ENCODE peak calls at places on chromosome 6, in six cellular contexts. C, N, Z, J, U and Y are unnamed samples.

GRCh38 chr6:116059713-116060571 is 749 bp downstream of the FRK start:
- DNase-seq in N (peak; percentile 38), U (peak; percentile 33), Z (peak; percentile 44), J (no peak), C (no peak), Y (peak; percentile 24)

GRCh38 chr6:70108230-70108629 is 194.7 kb downstream of the COL9A1 start:
- DNase-seq in U (no peak), Z (no peak), C (peak; percentile 57), J (no peak), N (peak; percentile 49), Y (peak; percentile 63)

GRCh38 chr6:33981861-33982260 is 164.0 kb downstream of the GRM4 start:
- DNase-seq in J (no peak), N (no peak), U (no peak), Z (no peak), C (no peak), Y (no peak)

GRCh38 chr6:125558451-125558850 is 191.0 kb upstream of the HEY2 start:
- DNase-seq in N (no peak), Z (no peak), J (no peak), U (no peak), C (no peak), Y (no peak)

GRCh38 chr6:90083891-90084290 is 189.6 kb downstream of the GJA10 start:
- DNase-seq in J (no peak), N (no peak), U (no peak), Z (no peak), C (no peak), Y (no peak)

GRCh38 chr6:117352466-117353081 is 73.2 kb downstream of the ROS1 start:
- DNase-seq in Z (no peak), N (peak; percentile 37), J (no peak), C (peak; percentile 53), U (no peak), Y (peak; percentile 39)

GRCh38 chr6:82072771-82073170 is 174.8 kb downstream of the IBTK start:
- DNase-seq in N (no peak), C (no peak), J (no peak), U (no peak), Z (peak; percentile 76), Y (peak; percentile 22)

GRCh38 chr6:166502453-166502852 is 84.0 kb downstream of the RAMACL start:
- DNase-seq in Z (no peak), C (no peak), N (no peak), U (peak; percentile 77), J (no peak), Y (no peak)

GRCh38 chr6:131368077-131368911 is 204.7 kb upstream of the ARG1 start:
- DNase-seq in N (peak; percentile 28), U (peak; percentile 42), C (no peak), J (peak; percentile 43), Z (no peak), Y (peak; percentile 72)

GRCh38 chr6:169101036-169101805 is 152.4 kb downstream of the THBS2 start:
- DNase-seq in C (no peak), J (no peak), N (no peak), U (no peak), Z (no peak), Y (no peak)

GRCh38 chr6:30447237-30447636 is 42.1 kb upstream of the HLA-E start:
- DNase-seq in C (peak; percentile 92), U (no peak), Z (no peak), J (no peak), N (peak; percentile 13), Y (no peak)

GRCh38 chr6:30922447-30922852 is 8.4 kb downstream of the VARS2 start:
- DNase-seq in Z (no peak), C (no peak), N (no peak), U (no peak), J (no peak), Y (no peak)

GRCh38 chr6:12369781-12370262 is 79.7 kb downstream of the EDN1 start:
- DNase-seq in C (no peak), N (peak; percentile 44), U (no peak), J (no peak), Z (no peak), Y (no peak)
- TF ChIP-seq CTCF in C (no peak), N (no peak), U (no peak), J (no peak), Z (no peak), Y (no peak)

DNA sequence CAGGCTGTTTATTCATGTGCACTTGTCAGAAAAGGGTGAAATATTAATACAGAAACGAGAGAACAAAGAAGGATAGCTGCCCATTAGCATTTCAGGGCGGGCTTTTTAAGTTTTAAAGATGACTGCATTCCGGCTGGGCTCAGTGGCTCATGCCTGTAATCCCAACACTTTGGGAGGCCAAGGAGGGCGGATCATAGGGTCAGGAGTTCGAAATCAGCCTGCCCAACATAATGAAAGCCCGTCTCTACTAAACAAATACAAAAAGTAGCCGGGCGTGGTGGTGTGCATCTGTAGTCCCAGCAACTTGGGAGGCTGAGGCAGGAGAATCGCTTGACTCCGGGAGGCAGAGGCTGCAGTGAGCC is 130.5 kb downstream of the HFE start:
- DNase-seq in Z (no peak), C (peak; percentile 70), U (no peak), N (no peak), J (no peak), Y (peak; percentile 23)
- H3K4me3 ChIP-seq in Z (peak overlapping the region; percentile 79), C (peak overlapping the region; percentile 77), U (peak overlapping the region; percentile 49), N (peak overlapping the region; percentile 35), J (peak overlapping the region; percentile 83), Y (peak overlapping the region; percentile 74)

GRCh38 chr6:157281570-157281969 is 41.7 kb downstream of the TMEM242 start:
- DNase-seq in J (no peak), C (peak; percentile 34), N (no peak), Z (no peak), U (no peak), Y (no peak)
- TF ChIP-seq CTCF in J (no peak), C (peak; percentile 30), N (no peak), Z (no peak), U (no peak), Y (peak; percentile 44)

GRCh38 chr6:143556529-143556928 is 45.0 kb upstream of the FUCA2 start:
- DNase-seq in U (no peak), Z (peak; percentile 51), N (no peak), C (no peak), J (no peak), Y (peak; percentile 42)

GRCh38 chr6:143559101-143559500 is 47.6 kb upstream of the FUCA2 start:
- DNase-seq in N (no peak), C (no peak), J (no peak), Z (no peak), U (no peak), Y (no peak)

GRCh38 chr6:143553337-143553736 is 41.8 kb upstream of the FUCA2 start:
- DNase-seq in N (no peak), U (no peak), Z (no peak), J (no peak), C (no peak), Y (no peak)

GRCh38 chr6:143555582-143555981 is 44.1 kb upstream of the FUCA2 start:
- DNase-seq in J (no peak), Z (no peak), U (no peak), N (no peak), C (no peak), Y (no peak)

GRCh38 chr6:143555071-143555492 is 43.6 kb upstream of the FUCA2 start:
- DNase-seq in C (no peak), U (no peak), J (no peak), N (no peak), Z (no peak), Y (no peak)
- H3K4me3 ChIP-seq in C (no peak overlapping the region), U (no peak overlapping the region), J (peak overlapping the region; percentile 32), N (no peak overlapping the region), Z (no peak overlapping the region), Y (no peak overlapping the region)

DNA sequence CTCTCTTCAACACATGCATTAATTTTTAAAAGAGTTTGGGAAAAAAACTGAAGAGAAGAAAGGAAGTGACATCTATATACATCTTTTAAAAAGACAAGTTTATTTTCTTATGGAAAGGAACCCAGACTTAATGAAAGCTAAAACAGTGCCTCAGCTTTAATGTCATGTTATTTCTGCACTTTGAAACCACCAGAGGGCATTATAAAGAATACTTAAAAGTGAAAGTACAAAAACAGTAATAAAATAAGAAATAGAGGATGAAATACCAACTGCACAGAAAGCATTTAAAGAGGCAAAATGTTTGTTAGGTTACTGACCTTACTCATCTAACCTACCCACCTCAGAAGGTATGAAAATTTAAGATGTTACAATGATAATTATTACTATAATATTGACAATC is 98.8 kb downstream of the HUS1B start:
- DNase-seq in Z (no peak), J (no peak), C (no peak), N (no peak), U (no peak), Y (peak; percentile 20)
- TF ChIP-seq CTCF in Z (no peak), J (no peak), C (peak; percentile 37), N (peak; percentile 31), U (no peak), Y (peak; percentile 30)

DNA sequence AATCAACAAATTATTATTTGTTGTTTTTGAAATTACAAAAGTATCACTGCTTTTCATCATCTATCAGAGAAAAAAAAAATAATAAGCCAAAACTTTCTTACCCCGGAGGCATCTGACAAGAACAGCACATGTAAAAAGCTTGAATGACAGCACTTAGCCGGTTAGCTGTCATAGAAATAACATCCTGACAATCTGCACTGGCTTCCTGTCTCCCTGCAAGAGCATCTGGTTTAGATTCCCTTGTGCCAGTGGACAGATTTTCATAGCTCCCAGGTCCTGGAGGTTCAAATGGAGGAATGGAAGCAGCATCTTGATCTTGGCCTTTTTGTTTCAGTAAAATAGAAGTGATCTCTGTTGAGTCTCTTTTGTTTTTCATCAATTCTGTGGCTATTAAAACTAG is 74.8 kb downstream of the HACE1 start:
- DNase-seq in Z (no peak), N (no peak), U (no peak), C (no peak), J (no peak), Y (peak; percentile 9)
- H3K4me3 ChIP-seq in Z (no peak overlapping the region), N (no peak overlapping the region), U (no peak overlapping the region), C (no peak overlapping the region), J (no peak overlapping the region), Y (no peak overlapping the region)

GRCh38 chr6:13846841-13847240 is 32.5 kb upstream of the MCUR1 start:
- DNase-seq in N (no peak), Z (no peak), C (peak; percentile 85), U (no peak), J (no peak), Y (no peak)
- TF ChIP-seq CTCF in N (no peak), Z (peak; percentile 15), C (peak; percentile 71), U (no peak), J (no peak), Y (no peak)